ENCODE peak calls at places on chromosomes 11 and 22, in four cellular contexts. B, A, O and E are unnamed samples.

GRCh38 chr11:29018631-29019030 is 910.4 kb downstream of the METTL15 start:
- DNase-seq in B (peak; percentile 49), A (no peak), O (no peak), E (no peak)

GRCh38 chr11:58659404-58659803 is 36.9 kb downstream of the CNTF start:
- DNase-seq in B (no peak), A (peak; percentile 10), O (no peak), E (no peak)

GRCh38 chr22:41762980-41763779 is 37.3 kb upstream of the CCDC134 start:
- DNase-seq in B (no peak), A (peak; percentile 39), O (no peak), E (no peak)

GRCh38 chr11:8383627-8384026 is 119.9 kb upstream of the LMO1 start:
- DNase-seq in B (no peak), A (no peak), O (no peak), E (no peak)

GRCh38 chr11:108346451-108346850 is 120.9 kb downstream of the C11orf65 start:
- DNase-seq in B (no peak), A (no peak), O (no peak), E (no peak)

GRCh38 chr22:29638678-29639077 is 35.2 kb downstream of the NF2 start:
- DNase-seq in B (no peak), A (no peak), O (no peak), E (no peak)

GRCh38 chr11:17736921-17737817 is 2.6 kb downstream of the KCNC1 start:
- DNase-seq in B (no peak), A (no peak), O (no peak), E (no peak)

GRCh38 chr11:44574620-44575287 is 9.3 kb downstream of the CD82 start:
- DNase-seq in B (no peak), A (no peak), O (peak; percentile 3), E (peak; percentile 66)

GRCh38 chr11:10696797-10697620 is 3.5 kb upstream of the IRAG1 start:
- DNase-seq in B (no peak), A (no peak), O (no peak), E (no peak)

GRCh38 chr11:6833329-6833728 is 12.2 kb upstream of the OR10A5 start:
- DNase-seq in B (no peak), A (no peak), O (no peak), E (no peak)

GRCh38 chr22:38309614-38310517 is 7.4 kb downstream of the CSNK1E start:
- DNase-seq in B (no peak), A (peak; percentile 94), O (no peak), E (no peak)
- TF ChIP-seq PBX3 in B (no peak), A (no peak), O (no peak), E (no peak)

GRCh38 chr22:27542602-27543001 is 259.0 kb downstream of the MN1 start:
- DNase-seq in B (no peak), A (no peak), O (no peak), E (no peak)
- TF ChIP-seq PBX3 in B (no peak), A (no peak), O (no peak), E (no peak)

DNA sequence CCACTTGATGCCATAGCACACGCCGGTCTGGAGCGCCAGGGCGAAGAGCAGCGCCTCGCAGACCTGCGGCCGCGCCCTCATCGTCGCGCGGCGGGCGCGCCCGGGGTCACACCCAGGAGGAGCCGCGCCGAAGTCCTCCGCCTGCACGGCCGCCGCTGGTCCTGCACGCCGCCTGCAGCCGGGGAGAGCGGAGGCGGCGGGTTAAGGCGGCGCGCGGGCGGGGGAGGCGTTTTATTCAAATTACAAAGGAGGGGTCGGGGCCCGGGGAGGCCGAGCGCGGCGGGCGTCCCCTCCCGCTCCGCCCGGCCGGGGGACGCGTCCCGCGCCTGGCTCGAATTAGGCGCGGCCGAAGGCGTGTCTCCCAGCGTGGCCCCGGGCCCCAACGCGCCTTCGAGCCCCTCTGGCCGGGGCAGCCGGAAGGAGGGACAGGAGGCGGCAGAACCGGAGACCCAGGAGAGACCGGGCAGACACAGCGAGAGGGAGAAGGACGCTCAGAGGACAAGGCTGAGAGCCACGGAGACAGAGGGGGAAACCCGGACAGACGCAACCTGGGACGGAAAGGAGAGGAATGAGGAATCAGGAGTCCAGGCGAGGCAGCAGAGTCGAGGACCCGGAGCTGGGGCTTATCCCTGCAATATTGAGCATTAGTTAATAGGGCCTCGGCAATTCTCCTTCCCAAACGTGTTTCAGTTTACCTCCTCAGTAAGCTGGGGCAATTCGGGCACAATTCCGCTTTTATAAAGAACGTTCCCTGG is at the start of gene WNT11:
- DNase-seq in B (peak; percentile 40), A (no peak), O (peak; percentile 84), E (no peak)
- TF ChIP-seq PBX3 in B (no peak), A (no peak), O (no peak), E (no peak)

GRCh38 chr11:118911880-118912741 is 13.6 kb downstream of the BCL9L start:
- DNase-seq in B (no peak), A (peak; percentile 83), O (no peak), E (no peak)
- TF ChIP-seq PBX3 in B (peak; percentile 19), A (no peak), O (peak; percentile 27), E (no peak)

GRCh38 chr11:97847730-97848129 is 1173.0 kb upstream of the CNTN5 start:
- DNase-seq in B (no peak), A (no peak), O (no peak), E (no peak)
- TF ChIP-seq PBX3 in B (no peak), A (no peak), O (no peak), E (no peak)

GRCh38 chr11:118889796-118890195 is 6.1 kb downstream of the CXCR5 start:
- DNase-seq in B (no peak), A (no peak), O (no peak), E (no peak)
- TF ChIP-seq PBX3 in B (no peak), A (no peak), O (no peak), E (no peak)

GRCh38 chr11:864928-865327 is 22.3 kb downstream of the TSPAN4 start:
- DNase-seq in B (no peak), A (no peak), O (no peak), E (no peak)
- TF ChIP-seq PBX3 in B (no peak), A (no peak), O (no peak), E (no peak)